ENCODE peak calls at places on chromosomes 5 and 9, in nine cellular contexts. D is progenitor cell of endocrine pancreas; M is heart left ventricle; O is thyroid gland; I is CD8-positive, alpha-beta T cell; F is fibroblast of lung; G is A549; R is esophagus muscularis mucosa; W is upper lobe of right lung. S is an unnamed sample.

GRCh38 chr5:161094411-161094810 is 242.4 kb upstream of the ATP10B start:
- DNase-seq in D (no peak), M (no peak), O (no peak), I (no peak), F (peak), G (no peak), R (no peak), W (no peak), S (no peak)

GRCh38 chr9:126699401-126699851 is 85.7 kb downstream of the LMX1B start:
- DNase-seq in D (no peak), M (no peak), O (no peak), I (no peak), F (no peak), G (no peak), R (no peak), W (peak), S (no peak)

GRCh38 chr5:124634820-124635323 is 111.6 kb downstream of the ZNF608 start:
- DNase-seq in D (no peak), M (no peak), O (no peak), I (no peak), F (peak), G (no peak), R (no peak), W (no peak), S (no peak)

GRCh38 chr9:34380034-34380510 is 3.4 kb upstream of the MYORG start:
- DNase-seq in D (no peak), M (no peak), O (peak), I (no peak), F (no peak), G (no peak), R (no peak), W (no peak), S (no peak)

GRCh38 chr5:9233035-9233434 is 312.8 kb downstream of the SEMA5A start:
- DNase-seq in D (no peak), M (no peak), O (no peak), I (no peak), F (no peak), G (no peak), R (no peak), W (no peak), S (no peak)

GRCh38 chr9:124724415-124725067 is 46.6 kb downstream of the NR6A1 start:
- DNase-seq in D (no peak), M (no peak), O (no peak), I (no peak), F (no peak), G (no peak), R (no peak), W (no peak), S (no peak)

GRCh38 chr5:94908889-94909480 is 290.5 kb downstream of the SLF1 start:
- DNase-seq in D (no peak), M (no peak), O (no peak), I (no peak), F (peak), G (peak), R (no peak), W (no peak), S (no peak)

GRCh38 chr9:35923927-35924763 is 14.9 kb downstream of the SPAAR start:
- DNase-seq in D (no peak), M (no peak), O (peak), I (no peak), F (peak), G (peak), R (no peak), W (no peak), S (no peak)

GRCh38 chr5:132777209-132778069 is at the start of gene SEPTIN8:
- DNase-seq in D (peak), M (peak), O (peak), I (peak), F (peak), G (peak), R (no peak), W (peak), S (peak)

GRCh38 chr9:134403292-134403681 is 77.0 kb downstream of the RXRA start:
- DNase-seq in D (no peak), M (peak), O (peak), I (no peak), F (no peak), G (no peak), R (no peak), W (no peak), S (no peak)

GRCh38 chr9:127345566-127345965 is 51.4 kb upstream of the SLC2A8 start:
- DNase-seq in D (no peak), M (no peak), O (peak), I (no peak), F (no peak), G (no peak), R (no peak), W (no peak), S (no peak)

GRCh38 chr9:87270241-87271234 is 227.1 kb upstream of the DAPK1 start:
- DNase-seq in D (no peak), M (peak), O (peak), I (no peak), F (peak), G (no peak), R (no peak), W (no peak), S (peak)

GRCh38 chr9:123959787-123960186 is 29.9 kb upstream of the DENND1A start:
- DNase-seq in D (no peak), M (no peak), O (no peak), I (no peak), F (no peak), G (no peak), R (no peak), W (no peak), S (no peak)

GRCh38 chr9:120431268-120431667 is 148.7 kb downstream of the CDK5RAP2 start:
- DNase-seq in D (no peak), M (no peak), O (no peak), I (no peak), F (no peak), G (no peak), R (no peak), W (no peak), S (no peak)

GRCh38 chr5:136082390-136083193 is 50.1 kb upstream of the SMAD5 start:
- DNase-seq in D (peak), M (peak), O (peak), I (peak), F (no peak), G (peak), R (peak), W (peak), S (peak)

GRCh38 chr9:108477538-108478006 is 378.2 kb downstream of the ACTL7B start:
- DNase-seq in D (no peak), M (no peak), O (no peak), I (no peak), F (peak), G (peak), R (no peak), W (no peak), S (no peak)

GRCh38 chr5:125486634-125487033 is 740.2 kb upstream of the ZNF608 start:
- DNase-seq in D (no peak), M (no peak), O (no peak), I (no peak), F (peak), G (no peak), R (no peak), W (no peak), S (no peak)

GRCh38 chr9:124018731-124019697 is 7.4 kb downstream of the LHX2 start:
- DNase-seq in D (no peak), M (no peak), O (no peak), I (no peak), F (no peak), G (no peak), R (no peak), W (peak), S (peak)

GRCh38 chr5:112918679-112919078 is 3.3 kb downstream of the REEP5 start:
- DNase-seq in D (no peak), M (no peak), O (peak), I (no peak), F (peak), G (no peak), R (no peak), W (no peak), S (no peak)

GRCh38 chr5:65858316-65858715 is 68.1 kb upstream of the ERBIN start:
- DNase-seq in D (no peak), M (no peak), O (no peak), I (no peak), F (peak), G (no peak), R (peak), W (no peak), S (no peak)

GRCh38 chr9:111483419-111483861 is 743 bp downstream of the ECPAS start:
- DNase-seq in D (no peak), M (no peak), O (no peak), I (peak), F (no peak), G (no peak), R (no peak), W (peak), S (peak)

GRCh38 chr5:26024774-26025173 is 1013.6 kb downstream of the CDH9 start:
- DNase-seq in D (no peak), M (no peak), O (no peak), I (no peak), F (no peak), G (peak), R (no peak), W (no peak), S (peak)
- TF ChIP-seq CTCF in D (peak), M (no peak), O (no peak), I (no peak), F (no peak), G (no peak), R (no peak), W (no peak), S (peak)

DNA sequence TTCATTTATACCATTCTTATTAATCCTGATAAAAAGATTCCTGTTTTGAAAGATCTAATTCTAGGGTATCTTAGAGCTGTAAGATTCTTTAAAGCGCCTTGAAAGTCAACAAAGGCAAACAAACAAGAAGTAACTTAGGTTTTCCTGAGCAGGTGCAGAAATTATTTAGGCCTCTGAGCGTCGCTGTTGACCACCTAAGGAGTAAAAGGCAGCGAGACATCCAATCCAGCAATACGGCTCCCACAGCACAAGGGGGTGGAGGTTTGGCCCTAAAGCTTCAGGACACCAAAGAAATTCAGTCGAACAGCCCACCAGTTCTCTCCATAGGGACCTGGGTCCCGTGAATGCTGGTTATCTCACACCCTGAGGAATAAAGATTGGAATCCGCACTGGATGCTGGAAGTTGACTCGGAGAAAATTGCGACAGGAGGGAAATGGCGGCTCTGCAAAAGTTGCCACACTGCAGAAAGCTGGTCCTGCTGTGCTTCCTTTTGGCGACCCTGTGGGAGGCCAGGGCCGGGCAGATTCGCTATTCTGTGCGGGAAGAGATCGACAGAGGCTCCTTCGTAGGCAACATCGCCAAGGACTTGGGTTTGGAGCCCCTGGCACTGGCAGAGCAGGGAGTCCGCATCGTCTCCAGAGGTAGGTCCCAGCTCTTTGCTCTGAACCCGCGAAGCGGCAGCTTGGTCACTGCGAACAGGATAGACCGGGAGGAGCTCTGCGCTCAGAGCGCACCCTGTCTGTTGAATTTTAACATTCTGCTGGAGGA is at the start of gene PCDHGA2:
- DNase-seq in D (no peak), M (no peak), O (no peak), I (no peak), F (peak), G (peak), R (no peak), W (no peak), S (no peak)
- TF ChIP-seq CTCF in D (no peak), M (peak), O (peak), I (no peak), F (peak), G (peak), R (peak), W (peak), S (no peak)

GRCh38 chr5:168724227-168724626 is 145.1 kb upstream of the PANK3 start:
- DNase-seq in D (no peak), M (no peak), O (no peak), I (no peak), F (no peak), G (no peak), R (no peak), W (no peak), S (no peak)

GRCh38 chr5:168726342-168726741 is 147.2 kb upstream of the PANK3 start:
- DNase-seq in D (no peak), M (no peak), O (no peak), I (no peak), F (no peak), G (no peak), R (no peak), W (no peak), S (no peak)

GRCh38 chr5:168734119-168734518 is 155.0 kb upstream of the PANK3 start:
- DNase-seq in D (no peak), M (no peak), O (no peak), I (no peak), F (no peak), G (no peak), R (no peak), W (no peak), S (no peak)

GRCh38 chr5:168727547-168728120 is 148.5 kb upstream of the PANK3 start:
- DNase-seq in D (no peak), M (no peak), O (no peak), I (no peak), F (no peak), G (no peak), R (no peak), W (no peak), S (no peak)

GRCh38 chr5:168728812-168729211 is 149.6 kb upstream of the PANK3 start:
- DNase-seq in D (no peak), M (no peak), O (no peak), I (no peak), F (no peak), G (no peak), R (no peak), W (no peak), S (no peak)
- TF ChIP-seq CTCF in D (no peak), M (no peak), O (no peak), I (no peak), F (no peak), G (no peak), R (no peak), W (no peak), S (no peak)

GRCh38 chr9:137306546-137307254 is 4.6 kb upstream of the NRARP start:
- DNase-seq in D (peak), M (peak), O (no peak), I (no peak), F (no peak), G (no peak), R (no peak), W (peak), S (peak)

GRCh38 chr9:137304383-137305059 is 2.5 kb upstream of the NRARP start:
- DNase-seq in D (peak), M (peak), O (no peak), I (no peak), F (no peak), G (no peak), R (no peak), W (peak), S (peak)

GRCh38 chr9:137305788-137306545 is 3.9 kb upstream of the NRARP start:
- DNase-seq in D (no peak), M (peak), O (no peak), I (peak), F (no peak), G (no peak), R (no peak), W (peak), S (peak)

GRCh38 chr9:137303893-137304382 is 1.9 kb upstream of the NRARP start:
- DNase-seq in D (peak), M (peak), O (no peak), I (no peak), F (no peak), G (no peak), R (no peak), W (peak), S (no peak)

GRCh38 chr9:137305060-137305787 is 3.2 kb upstream of the NRARP start:
- DNase-seq in D (peak), M (peak), O (no peak), I (peak), F (peak), G (peak), R (no peak), W (peak), S (peak)
- TF ChIP-seq CTCF in D (no peak), M (peak), O (no peak), I (no peak), F (peak), G (no peak), R (no peak), W (peak), S (no peak)